ENCODE peak calls at places on chromosomes 4 and X, in four cellular contexts. M, W, H and T are unnamed samples. For H3K4me1 and H3K79me1, the result is how much of the 10 kb centered on the place peaks cover.

GRCh38 chr4:85398276-85398675 is 76.7 kb upstream of the ARHGAP24 start:
- DNase-seq in M (no peak), W (no peak), H (no peak), T (peak)

GRCh38 chr4:173181769-173182374 is 13.3 kb downstream of the GALNT7 start:
- DNase-seq in M (peak), W (no peak), H (no peak), T (no peak)

GRCh38 chrX:54496517-54496852 is 451 bp upstream of the FGD1 start:
- DNase-seq in M (no peak), W (no peak), H (no peak), T (no peak)

GRCh38 chrX:53440101-53440500 is 5.9 kb upstream of the HSD17B10 start:
- DNase-seq in M (no peak), W (no peak), H (no peak), T (no peak)

GRCh38 chr4:22670953-22671352 is 21.8 kb upstream of the GBA3 start:
- DNase-seq in M (peak), W (no peak), H (no peak), T (peak)

GRCh38 chr4:168589154-168589553 is 92.3 kb downstream of the PALLD start:
- DNase-seq in M (peak), W (no peak), H (no peak), T (no peak)

GRCh38 chr4:87109121-87109520 is 111.3 kb downstream of the KLHL8 start:
- DNase-seq in M (no peak), W (no peak), H (no peak), T (no peak)

GRCh38 chr4:55903577-55903976 is 45.2 kb upstream of the CEP135 start:
- DNase-seq in M (no peak), W (no peak), H (no peak), T (no peak)

GRCh38 chr4:55682295-55682694 is 46.2 kb upstream of the NMU start:
- DNase-seq in M (no peak), W (no peak), H (no peak), T (no peak)

GRCh38 chrX:45767021-45767491 is 566.4 kb upstream of the DIPK2B start:
- DNase-seq in M (peak), W (no peak), H (no peak), T (no peak)

DNA sequence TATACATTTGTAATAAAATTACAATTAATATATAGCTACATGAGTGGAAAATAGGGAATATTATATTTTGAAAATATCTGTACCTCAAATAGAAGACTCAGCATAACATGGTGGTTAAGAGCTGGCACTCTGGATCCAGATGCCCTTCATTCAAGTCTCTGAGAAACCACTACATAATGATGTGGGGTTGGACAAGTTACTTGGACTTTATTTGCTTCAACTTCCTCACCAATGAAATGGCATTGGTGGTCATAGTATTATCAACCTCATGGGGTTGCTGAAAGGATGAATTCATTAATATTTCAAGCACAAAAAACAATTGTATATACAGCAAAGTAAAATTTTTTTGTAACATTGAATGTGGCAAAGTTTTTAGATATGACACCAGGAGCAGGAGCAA is 46.4 kb upstream of the UGT2B7 start:
- DNase-seq in M (no peak), W (no peak), H (no peak), T (no peak)
- H3K4me1 ChIP-seq in M (under half), W (under half), H (under half), T (under half)

GRCh38 chr4:40481977-40482376 is 146.8 kb downstream of the CHRNA9 start:
- DNase-seq in M (no peak), W (no peak), H (no peak), T (no peak)
- H3K79me1 ChIP-seq in M (under half), W (under half), H (under half), T (under half)

GRCh38 chrX:120001787-120002186 is 58.2 kb upstream of the NKAP start:
- DNase-seq in M (no peak), W (peak), H (no peak), T (peak)

GRCh38 chrX:120000490-120001246 is 57.1 kb upstream of the NKAP start:
- DNase-seq in M (peak), W (peak), H (no peak), T (peak)

GRCh38 chrX:119997570-119997969 is 54.0 kb upstream of the NKAP start:
- DNase-seq in M (no peak), W (no peak), H (no peak), T (no peak)

GRCh38 chrX:119996600-119997524 is 53.3 kb upstream of the NKAP start:
- DNase-seq in M (no peak), W (no peak), H (no peak), T (no peak)

GRCh38 chrX:119999087-119999634 is 55.6 kb upstream of the NKAP start:
- DNase-seq in M (no peak), W (peak), H (no peak), T (peak)
- H3K56ac ChIP-seq in M (no peak), W (no peak), H (no peak), T (no peak)

DNA sequence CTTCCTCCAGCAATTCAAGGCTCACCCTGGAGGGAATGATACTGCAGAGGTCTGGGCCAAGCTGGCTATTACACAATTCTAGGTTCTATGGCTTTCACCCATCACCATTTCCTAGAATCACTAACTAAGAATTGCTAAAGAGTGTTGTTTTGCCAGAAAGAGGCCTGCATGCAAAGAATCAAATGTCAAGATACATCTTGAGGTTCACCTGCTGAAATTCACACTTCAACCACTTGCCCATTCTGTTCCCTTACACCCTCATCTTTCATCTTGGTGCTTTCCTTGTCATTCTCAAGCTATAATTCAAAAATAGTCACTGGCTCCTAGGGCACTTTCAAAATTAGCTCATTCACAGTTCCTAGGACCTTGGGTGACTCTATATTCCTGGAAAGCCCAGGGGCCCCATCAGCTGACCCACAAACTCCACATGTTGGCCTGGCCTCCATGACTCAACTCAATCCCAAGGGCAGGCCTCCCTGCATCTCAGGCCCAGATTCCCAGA is 7.0 kb downstream of the APBB2 start:
- DNase-seq in M (no peak), W (no peak), H (no peak), T (no peak)
- H3K4me1 ChIP-seq in M (under half), W (under half), H (under half), T (under half)

DNA sequence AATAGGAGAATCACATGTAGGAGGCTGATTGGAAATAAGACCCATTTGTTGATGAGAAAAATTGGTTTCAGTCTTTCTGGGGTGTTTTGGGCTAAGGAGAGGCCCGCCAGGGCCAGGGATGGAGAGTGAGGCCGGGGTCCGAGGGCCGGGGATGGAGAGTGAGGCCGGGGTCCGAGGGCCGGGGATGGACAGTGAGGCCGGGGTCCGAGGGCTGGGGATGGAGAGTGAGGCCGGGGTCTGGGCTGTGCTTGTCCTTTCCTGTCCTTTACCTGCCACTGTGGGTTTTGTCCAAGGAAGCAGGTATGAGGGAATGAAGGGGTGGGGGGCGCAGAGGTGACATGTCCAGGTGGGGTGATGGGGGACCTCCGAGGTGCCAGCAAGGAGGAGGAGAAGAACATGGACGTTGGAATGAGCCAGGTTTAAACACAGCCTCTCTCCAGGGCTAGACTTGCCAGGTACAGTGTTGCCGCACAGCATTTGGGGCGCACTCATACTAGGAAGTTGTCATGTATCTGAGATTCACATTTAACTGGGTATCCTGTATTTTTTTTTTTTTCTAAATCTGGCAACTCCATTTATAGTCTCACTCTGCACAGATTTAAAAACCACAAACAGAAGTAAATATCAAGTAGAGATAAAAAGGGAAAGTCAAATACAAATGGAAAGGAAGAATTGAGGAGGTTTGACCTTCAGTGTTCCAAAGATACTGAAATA is 8.8 kb downstream of the RGS12 start:
- DNase-seq in M (no peak), W (no peak), H (no peak), T (no peak)
- H3K79me1 ChIP-seq in M (half or more), W (under half), H (under half), T (under half)

GRCh38 chr4:165006886-165007285 is 24.9 kb upstream of the TRIM60 start:
- DNase-seq in M (no peak), W (no peak), H (no peak), T (no peak)
- H3K56ac ChIP-seq in M (no peak), W (no peak), H (no peak), T (no peak)

DNA sequence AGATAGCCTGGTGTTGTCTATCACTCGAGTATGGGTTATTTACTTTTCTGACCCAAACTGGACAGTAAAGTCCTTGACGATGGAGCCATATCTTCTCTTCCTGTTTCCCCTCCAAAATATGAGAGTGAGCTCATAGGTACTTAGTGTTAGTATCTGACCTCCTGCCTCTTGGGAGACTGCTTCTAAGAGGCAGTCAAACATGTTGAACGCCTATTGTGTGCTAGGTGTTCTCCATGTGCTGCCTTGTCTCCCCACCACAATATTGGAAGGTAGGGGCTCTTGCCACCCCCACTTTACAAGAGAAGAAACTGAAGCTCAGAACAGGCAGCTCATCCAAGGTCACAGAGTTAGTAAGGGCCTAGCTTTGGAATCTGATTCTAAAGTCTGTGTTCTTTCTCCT is 8.3 kb downstream of the EFNB1 start:
- DNase-seq in M (no peak), W (no peak), H (no peak), T (no peak)
- H3K4me1 ChIP-seq in M (under half), W (under half), H (under half), T (under half)